ENCODE peak calls at places on chromosome 2, in four cellular contexts. Q is hepatocyte, E is mammary epithelial cell, F is aorta. B is an unnamed sample. For H3K4me1, the result is how much of the 10 kb centered on the place peaks cover.

GRCh38 chr2:144835634-144836351 is 315.9 kb upstream of the ZEB2 start:
- DNase-seq in Q (no peak), E (peak), F (no peak), B (no peak)

GRCh38 chr2:149906871-149907270 is 319.3 kb upstream of the MMADHC start:
- DNase-seq in Q (no peak), E (no peak), F (no peak), B (no peak)

GRCh38 chr2:65055427-65056214 is 595 bp upstream of the CEP68 start:
- DNase-seq in Q (peak), E (no peak), F (no peak), B (no peak)

GRCh38 chr2:138948070-138948539 is 167.9 kb upstream of the NXPH2 start:
- DNase-seq in Q (peak), E (peak), F (no peak), B (no peak)

GRCh38 chr2:62343636-62344349 is 147.9 kb downstream of the B3GNT2 start:
- DNase-seq in Q (no peak), E (no peak), F (no peak), B (no peak)

GRCh38 chr2:47346107-47346506 is 56.8 kb upstream of the MSH2 start:
- DNase-seq in Q (no peak), E (no peak), F (no peak), B (no peak)

GRCh38 chr2:146004470-146004869 is 1484.6 kb upstream of the ZEB2 start:
- DNase-seq in Q (no peak), E (peak), F (no peak), B (no peak)

GRCh38 chr2:145765889-145766288 is 1246.0 kb upstream of the ZEB2 start:
- DNase-seq in Q (no peak), E (no peak), F (no peak), B (no peak)

GRCh38 chr2:54691439-54692135 is 31.9 kb upstream of the EML6 start:
- DNase-seq in Q (no peak), E (no peak), F (no peak), B (no peak)

GRCh38 chr2:10422732-10423399 is 25.3 kb downstream of the ODC1 start:
- DNase-seq in Q (no peak), E (no peak), F (no peak), B (no peak)

GRCh38 chr2:235610696-235611257 is 116.9 kb downstream of the AGAP1 start:
- DNase-seq in Q (no peak), E (no peak), F (no peak), B (no peak)
- H3K4me1 ChIP-seq in Q (under half), E (under half), F (under half), B (under half)

DNA sequence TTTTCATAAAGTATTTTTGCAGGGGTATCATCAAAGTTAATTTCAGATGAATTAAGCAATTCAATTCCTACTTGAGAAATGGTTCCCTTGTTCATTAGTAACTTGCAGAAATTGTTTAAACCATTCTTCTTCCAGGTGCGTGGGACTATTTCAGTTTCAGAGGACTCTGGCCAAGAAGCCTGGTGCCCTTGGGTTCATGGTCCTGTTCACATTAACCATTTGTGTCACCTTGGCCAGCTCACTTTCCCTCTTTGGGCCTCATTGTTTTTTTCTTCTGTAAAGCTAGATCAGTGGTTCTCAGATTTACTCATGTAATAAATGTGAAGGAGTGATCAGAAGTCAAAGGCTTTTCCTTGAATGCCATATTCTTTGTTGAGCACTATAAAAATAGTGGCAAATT is 112.4 kb upstream of the BZW1 start:
- DNase-seq in Q (no peak), E (no peak), F (no peak), B (no peak)
- H3K4me1 ChIP-seq in Q (under half), E (under half), F (under half), B (under half)

DNA sequence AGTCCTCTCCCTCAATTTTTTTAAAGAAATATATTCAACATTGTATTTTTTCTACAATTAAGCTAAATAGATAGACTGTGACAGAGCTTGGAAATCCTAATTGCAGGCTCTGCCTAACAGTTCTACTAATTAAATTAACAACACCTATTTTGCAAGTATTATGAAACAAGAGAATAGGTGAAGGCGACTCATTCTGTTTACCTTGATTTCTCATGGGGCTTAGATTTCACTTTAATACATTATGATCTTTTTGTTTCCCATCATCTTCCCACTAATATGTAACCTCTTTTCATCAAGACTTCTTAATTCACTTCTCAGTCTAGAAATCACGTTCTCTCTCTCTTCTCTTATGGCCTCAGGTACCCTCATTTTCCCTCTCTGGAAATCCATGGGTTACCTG is 42.7 kb upstream of the TANK start:
- DNase-seq in Q (no peak), E (no peak), F (no peak), B (no peak)
- H3K4me1 ChIP-seq in Q (under half), E (under half), F (under half), B (under half)

GRCh38 chr2:105757361-105757933 is 12.7 kb downstream of the NCK2 start:
- DNase-seq in Q (no peak), E (no peak), F (no peak), B (no peak)

GRCh38 chr2:105754011-105754410 is 9.3 kb downstream of the NCK2 start:
- DNase-seq in Q (no peak), E (no peak), F (no peak), B (no peak)

GRCh38 chr2:105754999-105755398 is 10.3 kb downstream of the NCK2 start:
- DNase-seq in Q (no peak), E (no peak), F (no peak), B (no peak)

GRCh38 chr2:105756435-105756834 is 11.7 kb downstream of the NCK2 start:
- DNase-seq in Q (no peak), E (no peak), F (no peak), B (no peak)

GRCh38 chr2:105755895-105756294 is 11.2 kb downstream of the NCK2 start:
- DNase-seq in Q (no peak), E (peak), F (no peak), B (no peak)
- H3K4me1 ChIP-seq in Q (under half), E (under half), F (under half), B (half or more)

GRCh38 chr2:156837635-156838034 is 401.5 kb downstream of the GPD2 start:
- DNase-seq in Q (no peak), E (no peak), F (no peak), B (no peak)
- H3K4me1 ChIP-seq in Q (under half), E (under half), F (under half), B (under half)

B was measured in left ventricle myocardium inferior.